ENCODE peak calls at places on chromosomes 5 and 9, in eight cellular contexts. V is B cell, W is gastrocnemius medialis, S is BE2C, E is uterus, H is progenitor cell of endocrine pancreas, A is ovary, I is keratinocyte. Y is an unnamed sample.
A peak's percentile ranks its signal among the peaks of the same experiment; 100 is the strongest.

GRCh38 chr5:119273391-119273839 is 82.4 kb upstream of the TNFAIP8 start:
- DNase-seq in A (no peak), S (no peak), I (no peak), H (no peak), V (peak; percentile 48), W (no peak), E (no peak), Y (no peak)

GRCh38 chr5:124718376-124718775 is 28.1 kb downstream of the ZNF608 start:
- DNase-seq in E (no peak), H (no peak), I (no peak), W (no peak), S (peak; percentile 42), A (no peak), V (no peak), Y (no peak)

GRCh38 chr5:11013793-11014192 is 252.8 kb upstream of the DAP start:
- DNase-seq in I (no peak), W (no peak), V (no peak), A (no peak), E (no peak), S (no peak), H (no peak), Y (no peak)

GRCh38 chr5:61306531-61307195 is 25.4 kb upstream of the ZSWIM6 start:
- DNase-seq in S (no peak), V (no peak), I (no peak), H (no peak), W (no peak), A (no peak), E (no peak), Y (no peak)

GRCh38 chr5:67826296-67826695 is 389.3 kb upstream of the PIK3R1 start:
- DNase-seq in E (no peak), A (no peak), V (no peak), H (no peak), I (no peak), W (no peak), S (no peak), Y (no peak)

GRCh38 chr5:42992035-42992570 is 48.0 kb downstream of the ANXA2R start:
- DNase-seq in H (no peak), S (no peak), E (peak; percentile 80), A (peak; percentile 44), V (peak; percentile 83), W (peak; percentile 64), I (no peak), Y (peak; percentile 70)

GRCh38 chr5:155027993-155028629 is 14.6 kb downstream of the KIF4B start:
- DNase-seq in W (no peak), V (no peak), H (no peak), A (no peak), S (no peak), E (no peak), I (no peak), Y (no peak)

GRCh38 chr9:119302988-119303698 is 66.1 kb downstream of the BRINP1 start:
- DNase-seq in S (no peak), H (no peak), W (no peak), A (no peak), V (no peak), E (no peak), I (no peak), Y (no peak)

DNA sequence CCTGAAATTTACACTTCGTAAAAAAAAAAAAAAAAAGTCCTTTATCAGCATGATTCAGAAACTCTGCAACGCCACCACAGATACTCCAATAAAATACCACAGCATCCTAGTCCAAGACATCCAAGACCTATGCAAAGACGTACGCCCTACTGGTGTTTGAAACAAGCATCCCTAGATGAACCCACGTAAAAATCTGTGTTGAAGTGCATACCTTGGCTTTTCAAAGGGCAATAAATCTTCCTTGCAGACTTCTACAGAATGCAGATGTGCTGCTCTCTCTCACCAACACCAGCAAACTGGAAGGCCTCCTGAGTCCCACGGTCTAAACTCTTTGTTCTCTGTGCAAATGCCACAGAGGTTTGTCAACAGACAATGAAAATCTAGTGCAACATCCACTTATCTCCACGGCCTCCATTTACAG is 38.8 kb downstream of the MYO10 start:
- DNase-seq in E (no peak), H (no peak), W (no peak), A (no peak), V (no peak), S (no peak), I (no peak), Y (no peak)
- TF ChIP-seq CTCF in E (no peak), H (no peak), W (no peak), A (no peak), V (no peak), S (no peak), I (no peak), Y (no peak)

GRCh38 chr9:20551236-20551635 is 71.1 kb downstream of the MLLT3 start:
- DNase-seq in I (no peak), H (no peak), E (no peak), A (no peak), S (no peak), W (no peak), V (no peak), Y (no peak)

GRCh38 chr9:20550326-20550725 is 72.0 kb downstream of the MLLT3 start:
- DNase-seq in H (no peak), I (no peak), V (no peak), E (no peak), W (no peak), A (no peak), S (no peak), Y (no peak)

GRCh38 chr9:20553750-20554149 is 68.5 kb downstream of the MLLT3 start:
- DNase-seq in E (no peak), V (no peak), H (no peak), S (no peak), I (no peak), A (no peak), W (no peak), Y (no peak)

GRCh38 chr9:20551835-20552234 is 70.5 kb downstream of the MLLT3 start:
- DNase-seq in V (no peak), W (no peak), E (no peak), H (no peak), S (no peak), A (no peak), I (no peak), Y (no peak)

DNA sequence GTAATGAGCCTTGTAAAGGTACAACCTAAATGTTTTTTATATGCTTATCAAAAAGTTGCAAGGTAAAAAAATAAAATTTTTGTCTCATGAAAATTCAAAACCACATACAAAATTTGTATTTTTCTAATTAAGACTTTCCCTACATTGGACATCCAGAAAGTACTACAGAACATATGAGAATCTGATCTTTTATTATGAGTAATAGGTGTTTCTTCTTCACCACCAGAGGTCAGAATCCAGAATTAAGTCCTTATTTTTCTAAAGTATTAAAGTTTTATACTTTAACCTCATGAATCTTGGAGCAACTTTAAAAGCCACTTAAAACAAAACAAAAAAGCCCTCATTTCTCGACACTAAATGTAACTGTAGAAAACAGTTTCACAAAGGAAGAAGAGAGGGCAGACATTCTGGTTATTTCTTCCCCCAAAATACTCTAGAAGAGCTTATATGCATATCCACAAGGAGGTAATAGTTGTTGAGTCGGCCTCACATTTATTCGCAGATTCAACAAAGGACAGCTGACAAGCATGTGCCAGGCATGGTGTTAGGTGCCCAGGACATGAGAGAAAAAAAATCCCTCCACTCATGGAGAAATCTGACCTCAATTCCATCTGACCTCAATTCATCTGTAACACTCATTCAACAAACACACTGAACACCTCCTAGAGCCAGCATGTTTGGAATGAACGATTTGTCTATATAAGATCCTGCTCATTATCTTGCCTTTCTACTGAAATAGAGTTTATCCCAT is 69.2 kb downstream of the MLLT3 start:
- DNase-seq in H (no peak), E (no peak), S (no peak), W (peak; percentile 4), A (no peak), I (no peak), V (no peak), Y (no peak)
- TF ChIP-seq CTCF in H (peak; percentile 20), E (peak; percentile 31), S (peak; percentile 21), W (no peak), A (no peak), I (no peak), V (no peak), Y (no peak)

DNA sequence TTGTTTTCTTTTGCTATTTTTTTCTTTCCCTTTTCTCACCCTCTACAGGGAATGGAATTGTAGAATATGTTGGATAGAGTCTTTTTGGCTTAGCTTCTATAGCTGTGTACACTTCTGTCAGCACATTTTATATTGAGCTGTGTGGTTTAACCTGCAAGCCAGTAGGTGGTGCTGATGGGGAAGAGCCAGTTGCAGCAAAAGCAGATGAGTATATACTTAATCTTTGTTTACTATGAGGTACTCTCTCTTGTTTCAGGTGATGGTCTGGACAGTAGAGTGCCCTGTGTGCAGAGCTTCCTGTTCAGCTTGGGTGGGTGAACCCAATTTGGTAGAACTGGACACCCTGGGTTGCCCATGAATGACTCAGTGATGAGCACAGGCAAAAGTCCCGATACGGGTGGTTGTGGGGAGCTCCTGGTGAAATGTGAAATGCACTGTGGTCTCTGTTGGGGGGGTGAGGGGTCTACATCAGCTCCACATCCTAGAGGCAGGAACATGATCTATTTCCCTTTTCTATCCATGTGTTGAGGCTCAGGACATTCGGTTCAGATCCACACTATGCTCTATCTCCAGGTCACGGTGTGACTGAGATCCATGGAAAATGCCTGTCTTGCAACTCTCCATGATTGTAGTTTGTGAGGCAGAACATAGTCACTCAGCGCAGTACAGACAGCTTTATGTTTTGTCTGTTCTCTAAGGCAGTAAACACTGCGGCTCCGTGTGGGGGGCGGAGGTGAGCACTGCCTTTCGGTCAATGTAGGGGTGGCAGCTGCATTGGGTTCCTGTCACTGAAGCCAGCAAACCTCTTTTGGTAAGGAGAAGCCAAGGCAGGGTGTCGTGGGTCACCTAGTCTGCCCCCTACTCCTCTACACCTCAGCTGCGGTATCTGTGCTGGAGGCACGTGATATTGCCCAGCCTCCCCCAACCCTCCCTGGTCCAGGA is 353.2 kb downstream of the PRR16 start:
- DNase-seq in V (no peak), H (no peak), S (peak; percentile 57), A (no peak), W (no peak), E (no peak), I (no peak), Y (peak; percentile 32)
- TF ChIP-seq CTCF in V (no peak), H (peak; percentile 50), S (peak; percentile 86), A (no peak), W (no peak), E (no peak), I (no peak), Y (peak; percentile 43)

DNA sequence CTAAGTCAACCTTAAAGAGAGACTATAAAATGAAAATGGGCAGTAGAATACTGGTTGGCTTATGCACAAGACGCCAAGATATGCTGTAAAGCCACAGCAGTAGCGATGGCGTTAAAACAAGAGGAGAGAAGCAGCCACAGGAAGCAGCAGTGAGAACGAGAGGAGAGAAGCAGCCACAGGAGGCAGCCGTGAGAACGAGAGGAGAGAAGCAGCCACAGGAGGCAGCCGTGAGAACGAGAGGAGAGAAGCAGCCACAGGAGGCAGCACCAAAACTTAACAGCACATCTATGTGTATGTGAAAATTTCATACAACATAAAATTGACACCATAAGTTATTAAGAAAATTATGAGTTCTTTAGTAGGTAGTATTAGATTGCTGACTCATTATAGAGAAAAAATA is 2318.6 kb upstream of the ACO1 start:
- DNase-seq in W (no peak), I (no peak), H (no peak), S (no peak), V (no peak), E (no peak), A (no peak), Y (no peak)
- TF ChIP-seq CTCF in W (no peak), I (no peak), H (peak; percentile 29), S (peak; percentile 34), V (no peak), E (no peak), A (no peak), Y (no peak)

GRCh38 chr5:133742370-133743036 is 130.2 kb upstream of the FSTL4 start:
- DNase-seq in S (no peak), V (peak; percentile 46), I (no peak), H (no peak), A (no peak), W (no peak), E (no peak), Y (no peak)
- TF ChIP-seq CTCF in S (no peak), V (no peak), I (no peak), H (no peak), A (no peak), W (no peak), E (no peak), Y (no peak)

Y was measured in glutamatergic neuron.